ENCODE peak calls at places on chromosomes 4 and X, in seven cellular contexts. One of them, this sample, is unnamed.

GRCh38 chr4:141473952-141474351 is 162.4 kb upstream of the IL15 start:
- DNase-seq in HepG2: no peak
- DNase-seq in GM12878: no peak
- DNase-seq in SK-N-SH: no peak
- DNase-seq in H1: no peak
- DNase-seq in GM12892: no peak
- DNase-seq in K562: no peak
- DNase-seq in this sample: no peak

GRCh38 chrX:107935664-107936433 is 46.3 kb downstream of the TEX13B start:
- DNase-seq in HepG2: no peak
- DNase-seq in GM12878: no peak
- DNase-seq in SK-N-SH: no peak
- DNase-seq in H1: peak
- DNase-seq in GM12892: no peak
- DNase-seq in K562: no peak
- DNase-seq in this sample: no peak

GRCh38 chr4:151888367-151888866 is 127.6 kb upstream of the GATB start:
- DNase-seq in HepG2: no peak
- DNase-seq in GM12878: peak
- DNase-seq in SK-N-SH: no peak
- DNase-seq in H1: no peak
- DNase-seq in GM12892: no peak
- DNase-seq in K562: no peak
- DNase-seq in this sample: no peak

GRCh38 chrX:68203656-68204055 is 229.6 kb downstream of the OPHN1 start:
- DNase-seq in HepG2: no peak
- DNase-seq in GM12878: no peak
- DNase-seq in SK-N-SH: no peak
- DNase-seq in H1: no peak
- DNase-seq in GM12892: no peak
- DNase-seq in K562: no peak
- DNase-seq in this sample: no peak

GRCh38 chr4:122329876-122330595 is 48.8 kb upstream of the ADAD1 start:
- DNase-seq in HepG2: no peak
- DNase-seq in GM12878: no peak
- DNase-seq in SK-N-SH: no peak
- DNase-seq in H1: no peak
- DNase-seq in GM12892: no peak
- DNase-seq in K562: no peak
- DNase-seq in this sample: no peak

GRCh38 chrX:40097492-40098263 is at the start of gene BCOR:
- DNase-seq in HepG2: no peak
- DNase-seq in GM12878: no peak
- DNase-seq in SK-N-SH: peak
- DNase-seq in H1: peak
- DNase-seq in GM12892: peak
- DNase-seq in K562: peak
- DNase-seq in this sample: no peak

GRCh38 chr4:2241410-2242353 is at the start of the genes HAUS3 and POLN:
- DNase-seq in HepG2: peak
- DNase-seq in GM12878: peak
- DNase-seq in SK-N-SH: peak
- DNase-seq in H1: peak
- DNase-seq in GM12892: peak
- DNase-seq in K562: peak
- DNase-seq in this sample: peak

GRCh38 chr4:2552806-2553205 is 16.4 kb downstream of the FAM193A start:
- DNase-seq in HepG2: no peak
- DNase-seq in GM12878: no peak
- DNase-seq in SK-N-SH: no peak
- DNase-seq in H1: no peak
- DNase-seq in GM12892: no peak
- DNase-seq in K562: no peak
- DNase-seq in this sample: no peak

GRCh38 chrX:138890491-138890890 is 179.0 kb upstream of the FGF13 start:
- DNase-seq in HepG2: no peak
- DNase-seq in GM12878: no peak
- DNase-seq in SK-N-SH: no peak
- DNase-seq in H1: no peak
- DNase-seq in GM12892: no peak
- DNase-seq in K562: no peak
- DNase-seq in this sample: no peak

GRCh38 chr4:163941221-163941865 is 446.9 kb downstream of the TMA16 start:
- DNase-seq in HepG2: no peak
- DNase-seq in GM12878: no peak
- DNase-seq in SK-N-SH: no peak
- DNase-seq in H1: no peak
- DNase-seq in GM12892: no peak
- DNase-seq in K562: no peak
- DNase-seq in this sample: no peak

GRCh38 chr4:2860391-2861348 is 17.0 kb downstream of the ADD1 start:
- DNase-seq in HepG2: peak
- DNase-seq in GM12878: no peak
- DNase-seq in SK-N-SH: no peak
- DNase-seq in H1: peak
- DNase-seq in GM12892: no peak
- DNase-seq in K562: no peak
- DNase-seq in this sample: no peak

GRCh38 chr4:37008199-37008598 is 236.3 kb upstream of the NWD2 start:
- DNase-seq in HepG2: peak
- DNase-seq in GM12878: no peak
- DNase-seq in SK-N-SH: no peak
- DNase-seq in H1: no peak
- DNase-seq in GM12892: no peak
- DNase-seq in K562: no peak
- DNase-seq in this sample: no peak
- TF ChIP-seq TAF1 in HepG2: no peak
- TF ChIP-seq TAF1 in GM12878: no peak
- TF ChIP-seq TAF1 in SK-N-SH: no peak
- TF ChIP-seq TAF1 in H1: no peak
- TF ChIP-seq TAF1 in GM12892: no peak
- TF ChIP-seq TAF1 in K562: no peak
- TF ChIP-seq TAF1 in this sample: no peak

DNA sequence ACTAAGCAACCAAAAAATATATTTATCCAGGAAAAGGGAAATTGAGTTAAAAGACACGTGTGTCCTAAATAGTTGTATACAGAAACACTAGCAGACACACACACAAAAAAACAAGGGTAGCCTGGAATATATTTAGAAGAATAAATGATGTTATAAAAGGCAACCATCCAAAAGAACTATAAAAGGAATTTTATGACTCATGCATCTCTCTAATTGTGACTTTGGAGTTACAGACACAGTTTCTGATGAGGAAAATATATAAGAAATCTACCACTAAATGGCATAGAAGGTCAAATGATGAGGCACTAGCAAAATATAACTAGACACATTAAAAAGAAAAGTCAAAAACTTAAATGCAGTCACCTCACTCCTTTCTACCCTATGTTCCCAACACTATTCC is 793.7 kb upstream of the INTU start:
- DNase-seq in HepG2: no peak
- DNase-seq in GM12878: no peak
- DNase-seq in SK-N-SH: no peak
- DNase-seq in H1: no peak
- DNase-seq in GM12892: no peak
- DNase-seq in K562: no peak
- DNase-seq in this sample: no peak
- TF ChIP-seq TAF1 in HepG2: no peak
- TF ChIP-seq TAF1 in GM12878: no peak
- TF ChIP-seq TAF1 in SK-N-SH: no peak
- TF ChIP-seq TAF1 in H1: no peak
- TF ChIP-seq TAF1 in GM12892: no peak
- TF ChIP-seq TAF1 in K562: no peak
- TF ChIP-seq TAF1 in this sample: no peak

DNA sequence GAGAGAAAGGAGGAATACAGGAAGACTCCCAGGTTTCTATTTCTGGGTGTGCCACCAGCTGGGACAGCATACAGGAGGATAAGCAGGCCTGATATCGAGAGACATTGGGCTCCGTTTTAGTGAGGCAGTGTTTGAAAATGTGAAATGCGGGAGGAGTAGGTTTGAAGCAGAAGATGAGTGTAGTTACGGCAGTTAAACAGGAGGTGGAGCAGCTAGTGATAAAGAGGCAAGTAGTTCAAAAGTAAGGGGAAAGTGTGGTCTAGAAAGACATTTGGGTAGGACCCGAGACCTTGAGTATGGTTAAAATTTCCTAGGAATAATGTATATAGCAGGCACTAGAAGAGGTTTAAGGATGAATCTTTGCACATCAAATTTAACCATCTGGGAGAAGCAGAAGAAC is 42.4 kb downstream of the DCUN1D4 start:
- DNase-seq in HepG2: peak
- DNase-seq in GM12878: no peak
- DNase-seq in SK-N-SH: peak
- DNase-seq in H1: no peak
- DNase-seq in GM12892: no peak
- DNase-seq in K562: peak
- DNase-seq in this sample: no peak
- TF ChIP-seq TAF1 in HepG2: no peak
- TF ChIP-seq TAF1 in GM12878: no peak
- TF ChIP-seq TAF1 in SK-N-SH: no peak
- TF ChIP-seq TAF1 in H1: no peak
- TF ChIP-seq TAF1 in GM12892: no peak
- TF ChIP-seq TAF1 in K562: no peak
- TF ChIP-seq TAF1 in this sample: no peak

GRCh38 chrX:114365045-114365834 is 218.6 kb upstream of the HTR2C start:
- DNase-seq in HepG2: no peak
- DNase-seq in GM12878: no peak
- DNase-seq in SK-N-SH: no peak
- DNase-seq in H1: no peak
- DNase-seq in GM12892: no peak
- DNase-seq in K562: no peak
- DNase-seq in this sample: no peak
- TF ChIP-seq TAF1 in HepG2: no peak
- TF ChIP-seq TAF1 in GM12878: no peak
- TF ChIP-seq TAF1 in SK-N-SH: no peak
- TF ChIP-seq TAF1 in H1: no peak
- TF ChIP-seq TAF1 in GM12892: no peak
- TF ChIP-seq TAF1 in K562: no peak
- TF ChIP-seq TAF1 in this sample: no peak

GRCh38 chr4:72215198-72215597 is 183.4 kb downstream of the NPFFR2 start:
- DNase-seq in HepG2: no peak
- DNase-seq in GM12878: no peak
- DNase-seq in SK-N-SH: no peak
- DNase-seq in H1: no peak
- DNase-seq in GM12892: no peak
- DNase-seq in K562: no peak
- DNase-seq in this sample: no peak

GRCh38 chr4:72216539-72217277 is 184.9 kb downstream of the NPFFR2 start:
- DNase-seq in HepG2: no peak
- DNase-seq in GM12878: no peak
- DNase-seq in SK-N-SH: no peak
- DNase-seq in H1: no peak
- DNase-seq in GM12892: no peak
- DNase-seq in K562: no peak
- DNase-seq in this sample: no peak

GRCh38 chr4:72218953-72219352 is 187.2 kb downstream of the NPFFR2 start:
- DNase-seq in HepG2: no peak
- DNase-seq in GM12878: no peak
- DNase-seq in SK-N-SH: no peak
- DNase-seq in H1: no peak
- DNase-seq in GM12892: no peak
- DNase-seq in K562: no peak
- DNase-seq in this sample: no peak
- TF ChIP-seq TAF1 in HepG2: no peak
- TF ChIP-seq TAF1 in GM12878: no peak
- TF ChIP-seq TAF1 in SK-N-SH: no peak
- TF ChIP-seq TAF1 in H1: no peak
- TF ChIP-seq TAF1 in GM12892: no peak
- TF ChIP-seq TAF1 in K562: no peak
- TF ChIP-seq TAF1 in this sample: no peak

GRCh38 chr4:4492161-4492847 is 49.5 kb downstream of the STX18 start:
- DNase-seq in HepG2: no peak
- DNase-seq in GM12878: peak
- DNase-seq in SK-N-SH: no peak
- DNase-seq in H1: no peak
- DNase-seq in GM12892: peak
- DNase-seq in K562: no peak
- DNase-seq in this sample: peak
- TF ChIP-seq TAF1 in HepG2: no peak
- TF ChIP-seq TAF1 in GM12878: no peak
- TF ChIP-seq TAF1 in SK-N-SH: no peak
- TF ChIP-seq TAF1 in H1: no peak
- TF ChIP-seq TAF1 in GM12892: no peak
- TF ChIP-seq TAF1 in K562: no peak
- TF ChIP-seq TAF1 in this sample: no peak

DNA sequence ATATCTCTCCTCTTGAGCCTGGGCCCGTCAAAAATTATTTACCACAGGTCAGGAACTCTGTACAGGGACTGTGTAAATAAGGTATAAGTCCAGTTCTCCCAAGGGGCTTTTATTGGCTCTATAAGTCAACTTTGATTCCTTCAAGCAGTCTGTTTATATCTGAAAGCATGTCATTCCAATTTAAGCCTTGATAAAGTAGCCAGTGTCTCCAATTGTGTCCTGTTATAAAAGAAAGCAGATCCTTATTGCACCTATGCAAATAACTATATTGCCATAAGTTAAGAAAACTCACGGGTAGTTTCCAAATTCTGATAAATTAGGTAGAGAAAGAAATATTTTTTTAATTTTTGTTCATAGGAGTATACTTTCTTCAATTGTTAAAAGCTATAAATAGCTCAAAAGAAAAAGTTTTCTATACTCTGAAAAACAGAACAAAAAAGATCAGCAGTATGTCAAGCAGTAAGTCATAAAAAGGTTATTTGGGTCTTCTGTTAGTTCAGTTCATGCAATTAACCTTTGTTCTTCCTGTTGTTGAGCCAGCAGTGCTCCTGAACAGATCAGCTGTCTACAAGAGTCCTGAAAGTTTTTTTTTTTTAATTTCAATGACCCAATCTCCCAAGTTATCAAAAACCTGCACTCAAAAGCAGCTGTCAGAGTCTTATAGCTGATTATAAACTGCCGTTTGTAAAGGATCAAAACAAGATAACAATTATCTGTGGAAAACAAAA is 178.5 kb upstream of the GALNT7 start:
- DNase-seq in HepG2: no peak
- DNase-seq in GM12878: no peak
- DNase-seq in SK-N-SH: no peak
- DNase-seq in H1: no peak
- DNase-seq in GM12892: no peak
- DNase-seq in K562: no peak
- DNase-seq in this sample: no peak
- TF ChIP-seq TAF1 in HepG2: no peak
- TF ChIP-seq TAF1 in GM12878: no peak
- TF ChIP-seq TAF1 in SK-N-SH: no peak
- TF ChIP-seq TAF1 in H1: no peak
- TF ChIP-seq TAF1 in GM12892: no peak
- TF ChIP-seq TAF1 in K562: no peak
- TF ChIP-seq TAF1 in this sample: no peak

This sample was measured in GM12891.